ENCODE peak calls at places on chromosome 7, in four cellular contexts. L is kidney glomerular epithelial cell, C is hepatocyte, V is left lung. K is an unnamed sample.

GRCh38 chr7:7920481-7920880 is 48.1 kb upstream of the GLCCI1 start:
- DNase-seq in C (no peak), L (no peak), V (no peak), K (no peak)

GRCh38 chr7:44471850-44472249 is 18.6 kb downstream of the NUDCD3 start:
- DNase-seq in L (no peak), V (no peak), C (no peak), K (no peak)

GRCh38 chr7:101466871-101467270 is 104.2 kb downstream of the COL26A1 start:
- DNase-seq in C (no peak), L (peak), V (peak), K (no peak)

GRCh38 chr7:75924251-75924650 is 9.3 kb downstream of the POR start:
- DNase-seq in V (peak), C (no peak), L (peak), K (no peak)

GRCh38 chr7:68155676-68156075 is 1159.0 kb downstream of the TYW1 start:
- DNase-seq in C (no peak), V (no peak), L (no peak), K (no peak)

GRCh38 chr7:120260111-120260510 is 12.9 kb upstream of the KCND2 start:
- DNase-seq in L (no peak), V (no peak), C (no peak), K (no peak)

GRCh38 chr7:23713285-23714235 is 3.5 kb downstream of the STK31 start:
- DNase-seq in V (no peak), L (peak), C (no peak), K (peak)

GRCh38 chr7:119228482-119228881 is 1004.0 kb downstream of the ANKRD7 start:
- DNase-seq in V (no peak), L (no peak), C (no peak), K (no peak)

GRCh38 chr7:2301510-2301860 is 12.8 kb downstream of the SNX8 start:
- DNase-seq in L (no peak), C (no peak), V (no peak), K (no peak)

GRCh38 chr7:148865283-148865682 is 18.8 kb downstream of the EZH2 start:
- DNase-seq in V (no peak), C (no peak), L (no peak), K (no peak)

GRCh38 chr7:50580053-50580452 is 14.8 kb upstream of the DDC start:
- DNase-seq in V (no peak), L (no peak), C (no peak), K (no peak)

GRCh38 chr7:101386558-101387199 is 24.0 kb downstream of the COL26A1 start:
- DNase-seq in L (no peak), V (no peak), C (peak), K (no peak)